ENCODE peak calls at places on chromosomes 7 and 10, in nine cellular contexts. B is stimulated activated CD4-positive, alpha-beta T cell treated with anti-CD3 and anti-CD28 coated beads, Interleukin-12 subunit alpha, Interleukin-12 subunit beta, amount 100 ng/mL, for 4 hours; Y is left ventricle myocardium inferior; P is activated effector memory CD4-positive, alpha-beta T cell treated with Interleukin-2 at 50 U/mL for 16 hours; V is NCI-H2171 treated with DMSO at 0.1 percent for 48 hours; G is PC-9; Z is occipital lobe; A is activated gamma-delta T cell; N is lower lobe of right lung. R is an unnamed sample.

GRCh38 chr7:157547102-157547501 is 210.3 kb downstream of the DNAJB6 start:
- DNase-seq in B (no peak), Y (no peak), P (no peak), V (no peak), G (no peak), Z (no peak), A (no peak), N (peak; percentile 9), R (no peak)

GRCh38 chr7:48262606-48263005 is 91.3 kb downstream of the ABCA13 start:
- DNase-seq in B (no peak), Y (no peak), P (no peak), V (no peak), G (no peak), Z (no peak), A (no peak), N (no peak), R (no peak)

GRCh38 chr10:127195571-127196226 is 692 bp downstream of the INSYN2A start:
- DNase-seq in B (no peak), Y (no peak), P (no peak), V (peak; percentile 15), G (no peak), Z (no peak), A (no peak), N (no peak), R (no peak)

GRCh38 chr10:21953585-21954057 is 49.9 kb downstream of the DNAJC1 start:
- DNase-seq in B (no peak), Y (no peak), P (no peak), V (peak; percentile 69), G (peak; percentile 79), Z (no peak), A (no peak), N (no peak), R (no peak)

GRCh38 chr7:115676080-115676479 is 354.5 kb downstream of the TFEC start:
- DNase-seq in B (no peak), Y (no peak), P (no peak), V (no peak), G (no peak), Z (no peak), A (no peak), N (no peak), R (no peak)

GRCh38 chr10:98586096-98586495 is 139.4 kb upstream of the HPS1 start:
- DNase-seq in B (no peak), Y (no peak), P (no peak), V (no peak), G (no peak), Z (no peak), A (no peak), N (no peak), R (no peak)

GRCh38 chr10:11224321-11224720 is 206.6 kb downstream of the CELF2 start:
- DNase-seq in B (no peak), Y (no peak), P (no peak), V (no peak), G (no peak), Z (no peak), A (no peak), N (no peak), R (no peak)

GRCh38 chr7:26321440-26321839 is 29.8 kb downstream of the SNX10 start:
- DNase-seq in B (no peak), Y (no peak), P (no peak), V (no peak), G (no peak), Z (no peak), A (no peak), N (no peak), R (no peak)

GRCh38 chr10:24718031-24718855 is 5.4 kb downstream of the ARHGAP21 start:
- DNase-seq in B (no peak), Y (no peak), P (no peak), V (no peak), G (peak; percentile 64), Z (no peak), A (no peak), N (no peak), R (no peak)